ENCODE peak calls at places on chromosomes 6 and 20, in seven cellular contexts. D is HCT116, H is HEK293T, M is H1, C is HepG2, G is K562, L is GM12878. Y is an unnamed sample.
A peak's percentile ranks its signal among the peaks of the same experiment; 100 is the strongest.

GRCh38 chr6:524803-525202 is 132.1 kb downstream of the HUS1B start:
- DNase-seq in M (no peak), L (no peak), D (no peak), H (no peak), C (no peak), G (no peak), Y (peak; percentile 27)

GRCh38 chr20:57531986-57532566 is 7.1 kb upstream of the CTCFL start:
- DNase-seq in M (no peak), D (no peak), H (no peak), L (no peak), C (peak; percentile 19), G (no peak), Y (no peak)

GRCh38 chr6:82568290-82568993 is 204.8 kb downstream of the TPBG start:
- DNase-seq in C (no peak), L (peak; percentile 79), H (no peak), M (no peak), G (no peak), D (no peak), Y (no peak)

GRCh38 chr20:6122111-6122872 is 538 bp downstream of the FERMT1 start:
- DNase-seq in H (no peak), L (no peak), M (no peak), C (peak; percentile 32), D (no peak), G (no peak), Y (peak; percentile 18)

GRCh38 chr20:58652606-58653303 is 1.7 kb downstream of the STX16 start:
- DNase-seq in M (no peak), H (no peak), G (no peak), C (no peak), L (no peak), D (no peak), Y (peak; percentile 7)

GRCh38 chr6:9621276-9621675 is 793.6 kb downstream of the TFAP2A start:
- DNase-seq in M (no peak), C (no peak), G (no peak), L (no peak), H (no peak), D (no peak), Y (no peak)

GRCh38 chr20:59398552-59399265 is 98.3 kb downstream of the EDN3 start:
- DNase-seq in M (no peak), L (no peak), D (no peak), C (no peak), H (no peak), G (no peak), Y (no peak)

GRCh38 chr6:39074486-39074885 is 25.9 kb downstream of the GLP1R start:
- DNase-seq in M (no peak), H (no peak), L (no peak), G (no peak), D (no peak), C (no peak), Y (no peak)

GRCh38 chr6:112015725-112016124 is 38.2 kb upstream of the CCN6 start:
- DNase-seq in H (no peak), L (no peak), G (no peak), C (no peak), M (no peak), D (no peak), Y (no peak)

GRCh38 chr6:7106215-7106751 is 1.5 kb upstream of the RREB1 start:
- DNase-seq in L (no peak), M (no peak), D (no peak), G (peak; percentile 42), H (no peak), C (peak; percentile 49), Y (no peak)

GRCh38 chr20:37282558-37282957 is 6.9 kb upstream of the MANBAL start:
- DNase-seq in D (no peak), M (no peak), H (no peak), C (no peak), G (no peak), L (no peak), Y (no peak)

GRCh38 chr20:24132246-24132645 is 143.7 kb upstream of the GGTLC1 start:
- DNase-seq in C (no peak), H (no peak), D (no peak), M (no peak), L (no peak), G (no peak), Y (no peak)

GRCh38 chr6:29632789-29633531 is at the start of gene GABBR1:
- DNase-seq in C (no peak), D (peak; percentile 41), H (peak; percentile 80), M (no peak), L (no peak), G (peak; percentile 99), Y (peak; percentile 90)
- TF ChIP-seq SP1 in C (no peak), D (no peak), H (no peak), M (no peak), L (no peak), G (peak; percentile 70), Y (peak; percentile 87)

GRCh38 chr20:49843139-49843538 is 30.5 kb downstream of the SLC9A8 start:
- DNase-seq in H (no peak), M (no peak), D (no peak), G (no peak), L (no peak), C (no peak), Y (no peak)

GRCh38 chr20:49851234-49851755 is 38.7 kb downstream of the SLC9A8 start:
- DNase-seq in G (no peak), D (no peak), L (no peak), M (no peak), C (no peak), H (no peak), Y (no peak)

GRCh38 chr20:49850463-49851233 is 38.0 kb downstream of the SLC9A8 start:
- DNase-seq in L (no peak), H (no peak), C (no peak), G (no peak), D (no peak), M (no peak), Y (no peak)

GRCh38 chr20:49843770-49844169 is 31.1 kb downstream of the SLC9A8 start:
- DNase-seq in C (no peak), L (no peak), D (no peak), H (no peak), M (no peak), G (no peak), Y (no peak)

GRCh38 chr20:49846206-49846807 is 33.7 kb downstream of the SLC9A8 start:
- DNase-seq in C (peak; percentile 73), H (peak; percentile 59), G (peak; percentile 38), D (peak; percentile 16), L (no peak), M (no peak), Y (peak; percentile 39)
- TF ChIP-seq SP1 in C (no peak), H (no peak), G (no peak), D (no peak), L (no peak), M (no peak), Y (no peak)

GRCh38 chr20:7333846-7334245 is 566.4 kb downstream of the BMP2 start:
- DNase-seq in L (no peak), G (no peak), H (no peak), D (no peak), M (no peak), C (no peak), Y (no peak)
- TF ChIP-seq SP1 in L (no peak), G (no peak), H (no peak), D (no peak), M (no peak), C (no peak), Y (no peak)

DNA sequence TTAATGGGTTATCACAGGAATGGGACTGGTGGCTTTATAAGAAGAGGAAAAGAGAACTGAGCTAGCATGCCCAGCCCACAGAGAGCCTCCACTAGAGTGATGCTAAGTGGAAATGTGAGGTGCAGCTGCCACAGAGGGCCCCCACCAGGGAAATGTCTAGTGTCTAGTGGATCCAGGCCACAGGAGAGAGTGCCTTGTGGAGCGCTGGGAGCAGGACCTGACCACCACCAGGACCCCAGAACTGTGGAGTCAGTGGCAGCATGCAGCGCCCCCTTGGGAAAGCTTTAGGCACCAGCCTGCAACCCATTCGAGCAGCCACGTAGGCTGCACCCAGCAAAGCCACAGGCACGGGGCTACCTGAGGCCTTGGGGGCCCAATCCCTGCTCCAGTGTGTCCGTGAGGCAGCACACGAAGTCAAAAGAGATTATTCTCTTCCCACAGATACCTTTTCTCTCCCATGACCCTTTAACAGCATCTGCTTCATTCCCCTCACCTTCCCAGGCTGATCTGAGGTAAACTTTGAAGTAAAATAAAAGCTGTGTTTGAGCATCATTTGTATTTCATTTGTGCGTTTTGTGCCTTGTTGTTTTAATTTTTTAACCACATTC is 4.4 kb downstream of the HLA-E start:
- DNase-seq in C (no peak), D (no peak), G (peak; percentile 25), H (no peak), M (no peak), L (no peak), Y (peak; percentile 79)
- TF ChIP-seq SP1 in C (no peak), D (no peak), G (no peak), H (no peak), M (no peak), L (no peak), Y (no peak)